ENCODE peak calls at places on chromosomes 7 and 10, in five cellular contexts. One of them, this sample, is unnamed.

GRCh38 chr7:7812112-7812511 is 93.7 kb upstream of the RPA3 start:
- ATAC-seq in Right ventricle myocardium superior: no peak
- ATAC-seq in activated CD8-positive, alpha-beta T cell treated with anti-CD3 and anti-CD28 coated beads, Interleukin-2, amount 10 ng/mL, durations not matched to agents 7 days and 5 days: no peak
- ATAC-seq in activated T-cell treated with anti-CD3 and anti-CD28 coated beads, Interleukin-2, amount 50 U/mL, for 72 hours: no peak
- ATAC-seq in K562: no peak
- ATAC-seq in this sample: no peak

GRCh38 chr10:48444861-48445841 is 138.7 kb downstream of the MAPK8 start:
- ATAC-seq in Right ventricle myocardium superior: no peak
- ATAC-seq in activated CD8-positive, alpha-beta T cell treated with anti-CD3 and anti-CD28 coated beads, Interleukin-2, amount 10 ng/mL, durations not matched to agents 7 days and 5 days: no peak
- ATAC-seq in activated T-cell treated with anti-CD3 and anti-CD28 coated beads, Interleukin-2, amount 50 U/mL, for 72 hours: peak; percentile 24
- ATAC-seq in K562: peak; percentile 7
- ATAC-seq in this sample: peak; percentile 31

GRCh38 chr10:109933984-109934565 is 10.8 kb upstream of the XPNPEP1 start:
- ATAC-seq in Right ventricle myocardium superior: peak; percentile 74
- ATAC-seq in activated CD8-positive, alpha-beta T cell treated with anti-CD3 and anti-CD28 coated beads, Interleukin-2, amount 10 ng/mL, durations not matched to agents 7 days and 5 days: peak; percentile 77
- ATAC-seq in activated T-cell treated with anti-CD3 and anti-CD28 coated beads, Interleukin-2, amount 50 U/mL, for 72 hours: peak; percentile 56
- ATAC-seq in K562: no peak
- ATAC-seq in this sample: peak; percentile 31

GRCh38 chr10:85635650-85636049 is 730.9 kb downstream of the GRID1 start:
- ATAC-seq in Right ventricle myocardium superior: no peak
- ATAC-seq in activated CD8-positive, alpha-beta T cell treated with anti-CD3 and anti-CD28 coated beads, Interleukin-2, amount 10 ng/mL, durations not matched to agents 7 days and 5 days: no peak
- ATAC-seq in activated T-cell treated with anti-CD3 and anti-CD28 coated beads, Interleukin-2, amount 50 U/mL, for 72 hours: no peak
- ATAC-seq in K562: no peak
- ATAC-seq in this sample: no peak

GRCh38 chr10:133143200-133143533 is 16.9 kb upstream of the KNDC1 start:
- ATAC-seq in Right ventricle myocardium superior: no peak
- ATAC-seq in activated CD8-positive, alpha-beta T cell treated with anti-CD3 and anti-CD28 coated beads, Interleukin-2, amount 10 ng/mL, durations not matched to agents 7 days and 5 days: no peak
- ATAC-seq in activated T-cell treated with anti-CD3 and anti-CD28 coated beads, Interleukin-2, amount 50 U/mL, for 72 hours: no peak
- ATAC-seq in K562: peak; percentile 98
- ATAC-seq in this sample: no peak

GRCh38 chr7:151316896-151317295 is 24.7 kb upstream of the NUB1 start:
- ATAC-seq in Right ventricle myocardium superior: no peak
- ATAC-seq in activated CD8-positive, alpha-beta T cell treated with anti-CD3 and anti-CD28 coated beads, Interleukin-2, amount 10 ng/mL, durations not matched to agents 7 days and 5 days: no peak
- ATAC-seq in activated T-cell treated with anti-CD3 and anti-CD28 coated beads, Interleukin-2, amount 50 U/mL, for 72 hours: no peak
- ATAC-seq in K562: no peak
- ATAC-seq in this sample: no peak

GRCh38 chr10:24435374-24435773 is 226.4 kb downstream of the KIAA1217 start:
- ATAC-seq in Right ventricle myocardium superior: no peak
- ATAC-seq in activated CD8-positive, alpha-beta T cell treated with anti-CD3 and anti-CD28 coated beads, Interleukin-2, amount 10 ng/mL, durations not matched to agents 7 days and 5 days: no peak
- ATAC-seq in activated T-cell treated with anti-CD3 and anti-CD28 coated beads, Interleukin-2, amount 50 U/mL, for 72 hours: no peak
- ATAC-seq in K562: no peak
- ATAC-seq in this sample: peak; percentile 80

GRCh38 chr10:30862486-30862885 is 169.2 kb downstream of the ZNF438 start:
- ATAC-seq in Right ventricle myocardium superior: peak; percentile 38
- ATAC-seq in activated CD8-positive, alpha-beta T cell treated with anti-CD3 and anti-CD28 coated beads, Interleukin-2, amount 10 ng/mL, durations not matched to agents 7 days and 5 days: no peak
- ATAC-seq in activated T-cell treated with anti-CD3 and anti-CD28 coated beads, Interleukin-2, amount 50 U/mL, for 72 hours: no peak
- ATAC-seq in K562: no peak
- ATAC-seq in this sample: no peak

GRCh38 chr7:142745783-142746182 is 3.5 kb upstream of the PRSS1 start:
- ATAC-seq in Right ventricle myocardium superior: no peak
- ATAC-seq in activated CD8-positive, alpha-beta T cell treated with anti-CD3 and anti-CD28 coated beads, Interleukin-2, amount 10 ng/mL, durations not matched to agents 7 days and 5 days: no peak
- ATAC-seq in activated T-cell treated with anti-CD3 and anti-CD28 coated beads, Interleukin-2, amount 50 U/mL, for 72 hours: no peak
- ATAC-seq in K562: no peak
- ATAC-seq in this sample: no peak

GRCh38 chr7:112370436-112370835 is 79.8 kb upstream of the IFRD1 start:
- ATAC-seq in Right ventricle myocardium superior: no peak
- ATAC-seq in activated CD8-positive, alpha-beta T cell treated with anti-CD3 and anti-CD28 coated beads, Interleukin-2, amount 10 ng/mL, durations not matched to agents 7 days and 5 days: no peak
- ATAC-seq in activated T-cell treated with anti-CD3 and anti-CD28 coated beads, Interleukin-2, amount 50 U/mL, for 72 hours: no peak
- ATAC-seq in K562: no peak
- ATAC-seq in this sample: no peak

GRCh38 chr7:121138262-121138933 is 149.9 kb downstream of the CPED1 start:
- ATAC-seq in Right ventricle myocardium superior: no peak
- ATAC-seq in activated CD8-positive, alpha-beta T cell treated with anti-CD3 and anti-CD28 coated beads, Interleukin-2, amount 10 ng/mL, durations not matched to agents 7 days and 5 days: peak; percentile 91
- ATAC-seq in activated T-cell treated with anti-CD3 and anti-CD28 coated beads, Interleukin-2, amount 50 U/mL, for 72 hours: peak; percentile 94
- ATAC-seq in K562: peak; percentile 91
- ATAC-seq in this sample: no peak

GRCh38 chr7:25669300-25669781 is 441.1 kb upstream of the NPVF start:
- ATAC-seq in Right ventricle myocardium superior: no peak
- ATAC-seq in activated CD8-positive, alpha-beta T cell treated with anti-CD3 and anti-CD28 coated beads, Interleukin-2, amount 10 ng/mL, durations not matched to agents 7 days and 5 days: no peak
- ATAC-seq in activated T-cell treated with anti-CD3 and anti-CD28 coated beads, Interleukin-2, amount 50 U/mL, for 72 hours: no peak
- ATAC-seq in K562: no peak
- ATAC-seq in this sample: no peak

GRCh38 chr7:92503767-92504166 is 24.6 kb downstream of the PEX1 start:
- ATAC-seq in Right ventricle myocardium superior: no peak
- ATAC-seq in activated CD8-positive, alpha-beta T cell treated with anti-CD3 and anti-CD28 coated beads, Interleukin-2, amount 10 ng/mL, durations not matched to agents 7 days and 5 days: no peak
- ATAC-seq in activated T-cell treated with anti-CD3 and anti-CD28 coated beads, Interleukin-2, amount 50 U/mL, for 72 hours: no peak
- ATAC-seq in K562: no peak
- ATAC-seq in this sample: no peak

GRCh38 chr7:27689045-27689877 is 26.6 kb upstream of the HIBADH start:
- ATAC-seq in Right ventricle myocardium superior: peak; percentile 38
- ATAC-seq in activated CD8-positive, alpha-beta T cell treated with anti-CD3 and anti-CD28 coated beads, Interleukin-2, amount 10 ng/mL, durations not matched to agents 7 days and 5 days: peak; percentile 63
- ATAC-seq in activated T-cell treated with anti-CD3 and anti-CD28 coated beads, Interleukin-2, amount 50 U/mL, for 72 hours: peak; percentile 78
- ATAC-seq in K562: peak; percentile 82
- ATAC-seq in this sample: peak; percentile 92

GRCh38 chr10:78831457-78831856 is 237.3 kb upstream of the ZMIZ1 start:
- ATAC-seq in Right ventricle myocardium superior: peak; percentile 84
- ATAC-seq in activated CD8-positive, alpha-beta T cell treated with anti-CD3 and anti-CD28 coated beads, Interleukin-2, amount 10 ng/mL, durations not matched to agents 7 days and 5 days: no peak
- ATAC-seq in activated T-cell treated with anti-CD3 and anti-CD28 coated beads, Interleukin-2, amount 50 U/mL, for 72 hours: no peak
- ATAC-seq in K562: no peak
- ATAC-seq in this sample: no peak

GRCh38 chr7:104550362-104550761 is 222.0 kb downstream of the LHFPL3 start:
- ATAC-seq in Right ventricle myocardium superior: no peak
- ATAC-seq in activated CD8-positive, alpha-beta T cell treated with anti-CD3 and anti-CD28 coated beads, Interleukin-2, amount 10 ng/mL, durations not matched to agents 7 days and 5 days: no peak
- ATAC-seq in activated T-cell treated with anti-CD3 and anti-CD28 coated beads, Interleukin-2, amount 50 U/mL, for 72 hours: no peak
- ATAC-seq in K562: no peak
- ATAC-seq in this sample: no peak

GRCh38 chr10:60853107-60853506 is 74.8 kb downstream of the CDK1 start:
- ATAC-seq in Right ventricle myocardium superior: peak; percentile 42
- ATAC-seq in activated CD8-positive, alpha-beta T cell treated with anti-CD3 and anti-CD28 coated beads, Interleukin-2, amount 10 ng/mL, durations not matched to agents 7 days and 5 days: no peak
- ATAC-seq in activated T-cell treated with anti-CD3 and anti-CD28 coated beads, Interleukin-2, amount 50 U/mL, for 72 hours: no peak
- ATAC-seq in K562: no peak
- ATAC-seq in this sample: no peak

GRCh38 chr10:34641913-34642558 is 173.1 kb downstream of the PARD3 start:
- ATAC-seq in Right ventricle myocardium superior: no peak
- ATAC-seq in activated CD8-positive, alpha-beta T cell treated with anti-CD3 and anti-CD28 coated beads, Interleukin-2, amount 10 ng/mL, durations not matched to agents 7 days and 5 days: no peak
- ATAC-seq in activated T-cell treated with anti-CD3 and anti-CD28 coated beads, Interleukin-2, amount 50 U/mL, for 72 hours: peak; percentile 15
- ATAC-seq in K562: no peak
- ATAC-seq in this sample: no peak

GRCh38 chr10:1120146-1120695 is 64.0 kb downstream of the WDR37 start:
- ATAC-seq in Right ventricle myocardium superior: no peak
- ATAC-seq in activated CD8-positive, alpha-beta T cell treated with anti-CD3 and anti-CD28 coated beads, Interleukin-2, amount 10 ng/mL, durations not matched to agents 7 days and 5 days: no peak
- ATAC-seq in activated T-cell treated with anti-CD3 and anti-CD28 coated beads, Interleukin-2, amount 50 U/mL, for 72 hours: no peak
- ATAC-seq in K562: no peak
- ATAC-seq in this sample: no peak

GRCh38 chr7:98133621-98134266 is 27.1 kb downstream of the LMTK2 start:
- ATAC-seq in Right ventricle myocardium superior: no peak
- ATAC-seq in activated CD8-positive, alpha-beta T cell treated with anti-CD3 and anti-CD28 coated beads, Interleukin-2, amount 10 ng/mL, durations not matched to agents 7 days and 5 days: peak; percentile 50
- ATAC-seq in activated T-cell treated with anti-CD3 and anti-CD28 coated beads, Interleukin-2, amount 50 U/mL, for 72 hours: no peak
- ATAC-seq in K562: peak; percentile 19
- ATAC-seq in this sample: peak; percentile 45

GRCh38 chr10:124637091-124637700 is 107.0 kb downstream of the FAM53B start:
- ATAC-seq in Right ventricle myocardium superior: no peak
- ATAC-seq in activated CD8-positive, alpha-beta T cell treated with anti-CD3 and anti-CD28 coated beads, Interleukin-2, amount 10 ng/mL, durations not matched to agents 7 days and 5 days: no peak
- ATAC-seq in activated T-cell treated with anti-CD3 and anti-CD28 coated beads, Interleukin-2, amount 50 U/mL, for 72 hours: no peak
- ATAC-seq in K562: no peak
- ATAC-seq in this sample: no peak

GRCh38 chr10:47361293-47361692 is 13.1 kb downstream of the RBP3 start:
- ATAC-seq in Right ventricle myocardium superior: peak; percentile 57
- ATAC-seq in activated CD8-positive, alpha-beta T cell treated with anti-CD3 and anti-CD28 coated beads, Interleukin-2, amount 10 ng/mL, durations not matched to agents 7 days and 5 days: no peak
- ATAC-seq in activated T-cell treated with anti-CD3 and anti-CD28 coated beads, Interleukin-2, amount 50 U/mL, for 72 hours: peak; percentile 19
- ATAC-seq in K562: peak; percentile 96
- ATAC-seq in this sample: peak; percentile 88

GRCh38 chr7:92926697-92927044 is 90.3 kb upstream of the CDK6 start:
- ATAC-seq in Right ventricle myocardium superior: no peak
- ATAC-seq in activated CD8-positive, alpha-beta T cell treated with anti-CD3 and anti-CD28 coated beads, Interleukin-2, amount 10 ng/mL, durations not matched to agents 7 days and 5 days: no peak
- ATAC-seq in activated T-cell treated with anti-CD3 and anti-CD28 coated beads, Interleukin-2, amount 50 U/mL, for 72 hours: no peak
- ATAC-seq in K562: no peak
- ATAC-seq in this sample: no peak

GRCh38 chr10:120765241-120765803 is 85.8 kb upstream of the WDR11 start:
- ATAC-seq in Right ventricle myocardium superior: no peak
- ATAC-seq in activated CD8-positive, alpha-beta T cell treated with anti-CD3 and anti-CD28 coated beads, Interleukin-2, amount 10 ng/mL, durations not matched to agents 7 days and 5 days: no peak
- ATAC-seq in activated T-cell treated with anti-CD3 and anti-CD28 coated beads, Interleukin-2, amount 50 U/mL, for 72 hours: no peak
- ATAC-seq in K562: no peak
- ATAC-seq in this sample: no peak

GRCh38 chr7:155867734-155868400 is 55.6 kb upstream of the SHH start:
- ATAC-seq in Right ventricle myocardium superior: no peak
- ATAC-seq in activated CD8-positive, alpha-beta T cell treated with anti-CD3 and anti-CD28 coated beads, Interleukin-2, amount 10 ng/mL, durations not matched to agents 7 days and 5 days: no peak
- ATAC-seq in activated T-cell treated with anti-CD3 and anti-CD28 coated beads, Interleukin-2, amount 50 U/mL, for 72 hours: no peak
- ATAC-seq in K562: no peak
- ATAC-seq in this sample: no peak

GRCh38 chr7:73734619-73735525 is 3.7 kb downstream of the ABHD11 start:
- ATAC-seq in Right ventricle myocardium superior: peak; percentile 5
- ATAC-seq in activated CD8-positive, alpha-beta T cell treated with anti-CD3 and anti-CD28 coated beads, Interleukin-2, amount 10 ng/mL, durations not matched to agents 7 days and 5 days: peak; percentile 66
- ATAC-seq in activated T-cell treated with anti-CD3 and anti-CD28 coated beads, Interleukin-2, amount 50 U/mL, for 72 hours: peak; percentile 59
- ATAC-seq in K562: peak; percentile 80
- ATAC-seq in this sample: peak; percentile 75

GRCh38 chr10:22986771-22987542 is 59.1 kb downstream of the ARMC3 start:
- ATAC-seq in Right ventricle myocardium superior: peak; percentile 69
- ATAC-seq in activated CD8-positive, alpha-beta T cell treated with anti-CD3 and anti-CD28 coated beads, Interleukin-2, amount 10 ng/mL, durations not matched to agents 7 days and 5 days: no peak
- ATAC-seq in activated T-cell treated with anti-CD3 and anti-CD28 coated beads, Interleukin-2, amount 50 U/mL, for 72 hours: no peak
- ATAC-seq in K562: peak; percentile 70
- ATAC-seq in this sample: peak; percentile 74

GRCh38 chr7:21041666-21042065 is 255.0 kb upstream of the SP8 start:
- ATAC-seq in Right ventricle myocardium superior: no peak
- ATAC-seq in activated CD8-positive, alpha-beta T cell treated with anti-CD3 and anti-CD28 coated beads, Interleukin-2, amount 10 ng/mL, durations not matched to agents 7 days and 5 days: no peak
- ATAC-seq in activated T-cell treated with anti-CD3 and anti-CD28 coated beads, Interleukin-2, amount 50 U/mL, for 72 hours: no peak
- ATAC-seq in K562: no peak
- ATAC-seq in this sample: no peak

GRCh38 chr7:115059312-115059711 is 137.4 kb downstream of the MDFIC start:
- ATAC-seq in Right ventricle myocardium superior: peak; percentile 31
- ATAC-seq in activated CD8-positive, alpha-beta T cell treated with anti-CD3 and anti-CD28 coated beads, Interleukin-2, amount 10 ng/mL, durations not matched to agents 7 days and 5 days: no peak
- ATAC-seq in activated T-cell treated with anti-CD3 and anti-CD28 coated beads, Interleukin-2, amount 50 U/mL, for 72 hours: no peak
- ATAC-seq in K562: no peak
- ATAC-seq in this sample: no peak

GRCh38 chr7:131000389-131000788 is 266.4 kb upstream of the KLF14 start:
- ATAC-seq in Right ventricle myocardium superior: no peak
- ATAC-seq in activated CD8-positive, alpha-beta T cell treated with anti-CD3 and anti-CD28 coated beads, Interleukin-2, amount 10 ng/mL, durations not matched to agents 7 days and 5 days: no peak
- ATAC-seq in activated T-cell treated with anti-CD3 and anti-CD28 coated beads, Interleukin-2, amount 50 U/mL, for 72 hours: no peak
- ATAC-seq in K562: peak; percentile 35
- ATAC-seq in this sample: no peak

GRCh38 chr7:6237002-6237401 is 35.4 kb downstream of the CYTH3 start:
- ATAC-seq in Right ventricle myocardium superior: peak; percentile 78
- ATAC-seq in activated CD8-positive, alpha-beta T cell treated with anti-CD3 and anti-CD28 coated beads, Interleukin-2, amount 10 ng/mL, durations not matched to agents 7 days and 5 days: no peak
- ATAC-seq in activated T-cell treated with anti-CD3 and anti-CD28 coated beads, Interleukin-2, amount 50 U/mL, for 72 hours: no peak
- ATAC-seq in K562: no peak
- ATAC-seq in this sample: no peak

This sample was measured in SK-N-SH treated with all-trans-retinoic acid at 6 μM for 48 hours.